ENCODE peak calls at places on chromosomes 13 and 19, in eight cellular contexts. F, E, B, U, J, V, W and S are unnamed samples.

GRCh38 chr19:7916137-7916907 is 1.7 kb downstream of the TGFBR3L start:
- DNase-seq in V (peak; percentile 37), U (no peak), B (no peak), E (no peak), W (peak; percentile 35), J (peak; percentile 63), F (peak; percentile 63), S (peak; percentile 57)

GRCh38 chr13:19055611-19056010 is 126.0 kb downstream of the TUBA3C start:
- DNase-seq in F (no peak), W (no peak), B (no peak), E (no peak), J (no peak), V (no peak), U (no peak), S (no peak)

GRCh38 chr19:44626067-44626624 is 12.8 kb downstream of the IGSF23 start:
- DNase-seq in F (no peak), E (no peak), J (no peak), V (peak; percentile 26), U (no peak), B (no peak), W (no peak), S (no peak)

GRCh38 chr13:33249894-33250293 is 35.7 kb downstream of the STARD13 start:
- DNase-seq in J (no peak), W (no peak), U (no peak), B (no peak), F (no peak), V (no peak), E (no peak), S (no peak)

GRCh38 chr13:113906566-113906965 is 42.7 kb upstream of the GAS6 start:
- DNase-seq in B (no peak), J (no peak), E (no peak), V (no peak), F (no peak), W (no peak), U (peak; percentile 53), S (no peak)

GRCh38 chr13:86906458-86906857 is 764.7 kb upstream of the SLITRK5 start:
- DNase-seq in U (no peak), B (no peak), J (no peak), F (no peak), E (no peak), V (no peak), W (no peak), S (no peak)

GRCh38 chr13:23639672-23640275 is 69.6 kb downstream of the TNFRSF19 start:
- DNase-seq in E (no peak), J (no peak), F (no peak), W (no peak), B (no peak), U (peak; percentile 81), V (no peak), S (no peak)

GRCh38 chr13:95115525-95115924 is 185.7 kb downstream of the ABCC4 start:
- DNase-seq in J (no peak), E (peak; percentile 46), W (no peak), B (no peak), F (no peak), U (no peak), V (peak; percentile 2), S (no peak)

GRCh38 chr13:30398601-30399072 is 23.7 kb upstream of the UBE2L5 start:
- DNase-seq in W (no peak), F (no peak), V (no peak), E (no peak), J (no peak), U (no peak), B (no peak), S (no peak)

GRCh38 chr13:33186851-33187250 is 98.7 kb downstream of the STARD13 start:
- DNase-seq in U (no peak), E (no peak), F (no peak), V (no peak), W (no peak), J (no peak), B (no peak), S (no peak)

GRCh38 chr19:49906879-49907564 is 10.3 kb upstream of the IL4I1 start:
- DNase-seq in F (no peak), E (no peak), V (no peak), B (peak; percentile 45), J (no peak), U (no peak), W (no peak), S (no peak)

GRCh38 chr13:45055902-45056648 is 64.2 kb upstream of the GTF2F2 start:
- DNase-seq in J (no peak), F (no peak), V (no peak), W (no peak), U (no peak), E (no peak), B (no peak), S (no peak)

GRCh38 chr13:77235456-77236022 is 91.4 kb downstream of the MYCBP2 start:
- DNase-seq in B (no peak), F (no peak), V (no peak), W (no peak), J (no peak), U (no peak), E (no peak), S (no peak)

GRCh38 chr19:4567584-4568071 is 8.1 kb upstream of the SEMA6B start:
- DNase-seq in J (peak; percentile 54), F (peak; percentile 24), V (no peak), E (no peak), U (peak; percentile 28), W (no peak), B (peak; percentile 78), S (peak; percentile 36)

GRCh38 chr19:51063664-51064063 is 1.2 kb downstream of the KLK13 start:
- DNase-seq in F (no peak), J (no peak), W (no peak), E (no peak), B (no peak), V (no peak), U (no peak), S (no peak)

GRCh38 chr19:1220452-1221037 is 15.0 kb downstream of the STK11 start:
- DNase-seq in E (no peak), F (no peak), U (no peak), J (no peak), V (no peak), W (no peak), B (no peak), S (no peak)

GRCh38 chr13:50130686-50131051 is 115.4 kb downstream of the KCNRG start:
- DNase-seq in W (no peak), V (no peak), B (peak; percentile 66), F (peak; percentile 34), U (no peak), E (no peak), J (no peak), S (no peak)

GRCh38 chr13:105395041-105395440 is 1140.4 kb downstream of the EFNB2 start:
- DNase-seq in E (no peak), J (no peak), U (no peak), W (no peak), F (no peak), B (no peak), V (no peak), S (no peak)

GRCh38 chr19:6587093-6587820 is 3.7 kb downstream of the CD70 start:
- DNase-seq in F (no peak), E (no peak), B (no peak), U (no peak), J (no peak), W (no peak), V (no peak), S (no peak)

GRCh38 chr13:113207890-113208423 is 512 bp downstream of the PCID2 start:
- DNase-seq in W (peak; percentile 17), F (no peak), V (no peak), B (peak; percentile 80), E (peak; percentile 13), J (no peak), U (no peak), S (no peak)